ENCODE peak calls at places on chromosome 1, in five cellular contexts. W is Panc1, S is GM12878, R is tibial nerve, Y is pancreas. A is an unnamed sample.

GRCh38 chr1:229027622-229028182 is 243.2 kb upstream of the RAB4A start:
- DNase-seq in Y (no peak), R (peak; percentile 66), W (no peak), S (no peak), A (no peak)

GRCh38 chr1:203379831-203380230 is 28.9 kb upstream of the FMOD start:
- DNase-seq in R (no peak), Y (no peak), S (no peak), W (no peak), A (no peak)

GRCh38 chr1:59892836-59893811 is 33.4 kb downstream of the CYP2J2 start:
- DNase-seq in R (no peak), S (no peak), W (no peak), Y (no peak), A (no peak)

GRCh38 chr1:45543599-45544417 is 6.8 kb upstream of the AKR1A1 start:
- DNase-seq in R (peak; percentile 38), Y (no peak), W (no peak), S (peak; percentile 76), A (peak; percentile 80)

GRCh38 chr1:200874694-200875093 is 1.9 kb downstream of the GPR25 start:
- DNase-seq in S (no peak), W (no peak), Y (no peak), R (no peak), A (no peak)

GRCh38 chr1:248926401-248927182 is 20.6 kb downstream of the PGBD2 start:
- DNase-seq in R (no peak), W (no peak), S (no peak), Y (no peak), A (no peak)

GRCh38 chr1:19949016-19949415 is 25.6 kb upstream of the PLA2G2E start:
- DNase-seq in R (no peak), Y (no peak), S (no peak), W (peak; percentile 13), A (no peak)

GRCh38 chr1:218496561-218496960 is 151.4 kb downstream of the TGFB2 start:
- DNase-seq in Y (no peak), W (peak; percentile 96), S (no peak), R (no peak), A (no peak)

GRCh38 chr1:16175610-16176553 is 20.0 kb upstream of the EPHA2 start:
- DNase-seq in W (no peak), Y (peak; percentile 90), R (peak; percentile 84), S (no peak), A (peak; percentile 90)
- H3K4me1 ChIP-seq in W (peaks cover 99% of the 10 kb centered on the region), Y (peaks cover 15% of the 10 kb centered on the region), R (peaks cover 60% of the 10 kb centered on the region), S (no peaks in the 10 kb centered on the region), A (peaks cover 48% of the 10 kb centered on the region)

DNA sequence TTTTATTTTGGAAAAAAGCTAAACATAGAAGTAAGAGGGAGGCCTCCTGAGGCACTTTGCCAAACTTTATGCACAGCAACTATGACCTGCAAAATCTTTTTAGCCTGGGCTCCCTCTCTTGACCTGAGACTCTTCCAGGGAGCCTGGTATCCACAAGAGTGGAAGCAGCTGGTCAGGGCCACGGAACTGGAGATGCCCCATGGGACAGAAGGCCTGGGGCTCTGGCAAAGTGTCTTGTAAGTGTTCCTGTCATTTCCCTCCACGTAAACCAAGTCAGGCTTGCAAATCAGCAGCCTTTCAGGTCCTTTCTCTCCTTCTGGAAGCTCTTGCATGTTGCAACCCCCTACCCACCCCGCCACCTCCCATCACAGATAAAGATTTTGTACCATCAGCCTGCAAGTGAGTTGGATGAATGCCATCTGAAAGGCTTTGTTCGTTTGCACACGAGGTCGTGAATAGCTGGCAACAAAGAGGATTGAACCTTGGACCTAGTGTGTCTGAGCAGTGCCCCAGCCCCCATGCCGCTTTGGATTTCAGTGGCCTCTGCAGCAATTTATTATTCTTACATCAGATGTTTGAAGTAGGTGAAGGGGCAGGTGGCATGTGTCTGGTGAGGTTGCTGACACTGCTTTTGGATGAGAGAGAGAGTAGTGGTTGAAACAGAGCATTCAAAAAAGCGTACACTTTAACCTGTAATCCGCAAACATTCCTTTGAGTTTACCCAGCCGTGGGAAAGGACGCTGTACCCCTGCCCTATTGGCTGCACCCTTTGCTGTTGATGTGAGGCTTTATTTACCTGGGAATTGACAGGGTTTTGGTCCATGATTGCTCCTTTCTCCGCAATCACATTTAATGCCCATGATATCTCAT is 91.6 kb downstream of the GALNT2 start:
- DNase-seq in Y (no peak), W (no peak), R (no peak), S (no peak), A (no peak)
- H3K4me1 ChIP-seq in Y (peaks cover 28% of the 10 kb centered on the region), W (peaks cover 21% of the 10 kb centered on the region), R (peaks cover 94% of the 10 kb centered on the region), S (no peaks in the 10 kb centered on the region), A (peaks cover 59% of the 10 kb centered on the region)

GRCh38 chr1:26158271-26159112 is at the start of gene FAM110D:
- DNase-seq in Y (peak; percentile 27), W (no peak), R (no peak), S (no peak), A (no peak)

GRCh38 chr1:26160527-26161407 is 1.9 kb downstream of the FAM110D start:
- DNase-seq in W (no peak), Y (peak; percentile 41), S (no peak), R (no peak), A (no peak)

GRCh38 chr1:26162220-26162703 is 3.4 kb downstream of the FAM110D start:
- DNase-seq in R (no peak), Y (no peak), W (no peak), S (no peak), A (no peak)

GRCh38 chr1:26161408-26162219 is 2.7 kb downstream of the FAM110D start:
- DNase-seq in R (no peak), Y (peak; percentile 87), W (no peak), S (no peak), A (no peak)

DNA sequence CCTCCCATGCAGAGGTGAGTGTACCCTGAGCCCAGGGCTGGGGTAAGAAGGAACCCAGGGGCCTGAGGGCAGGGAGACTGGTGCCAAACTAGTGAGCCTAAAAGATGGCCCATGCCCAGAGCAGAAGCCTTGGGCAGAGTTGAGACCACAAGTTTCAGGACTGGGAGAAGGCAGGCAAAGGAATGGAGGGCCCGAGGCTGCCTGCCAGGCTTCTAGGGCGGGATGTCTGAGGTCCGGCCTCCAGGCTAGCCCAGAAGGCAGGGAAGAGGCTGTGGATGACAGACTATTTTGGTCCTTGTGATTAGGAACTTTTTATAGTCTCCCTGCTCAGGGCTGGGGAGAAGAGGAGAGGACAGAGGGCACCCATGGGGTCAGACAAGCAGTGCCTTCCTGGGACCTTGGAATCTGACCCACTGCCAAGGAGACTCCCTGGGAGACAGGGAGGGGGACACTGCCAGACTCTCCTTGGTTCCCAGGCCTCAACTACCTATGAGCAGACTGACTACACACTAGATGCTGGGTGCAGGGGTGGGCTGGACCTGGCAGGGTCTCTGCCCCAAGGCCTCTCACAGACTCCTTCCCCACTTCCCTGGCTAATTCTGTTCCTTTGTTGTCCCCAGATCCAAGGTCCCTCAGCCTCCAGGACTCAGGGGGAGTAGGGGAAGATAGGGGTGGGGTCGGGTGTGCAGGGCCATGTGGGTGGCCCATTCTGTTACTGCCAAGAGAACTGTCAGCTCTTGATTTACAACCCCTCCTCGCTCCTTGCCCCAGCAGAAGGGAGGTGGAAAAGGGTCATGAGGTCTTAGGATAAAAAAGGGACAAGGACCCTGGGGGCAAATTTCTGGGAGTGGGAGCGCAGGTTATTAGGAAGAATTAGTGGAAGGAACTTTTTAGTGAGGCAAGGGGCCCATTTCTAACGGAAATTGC is 497 bp downstream of the FAM110D start:
- DNase-seq in R (no peak), Y (peak; percentile 38), W (no peak), S (no peak), A (no peak)
- H3K4me1 ChIP-seq in R (peaks cover 26% of the 10 kb centered on the region), Y (no peaks in the 10 kb centered on the region), W (peaks cover 6% of the 10 kb centered on the region), S (peaks cover under 1% of the 10 kb centered on the region), A (no peaks in the 10 kb centered on the region)

GRCh38 chr1:113459279-113459678 is 69.0 kb downstream of the MAGI3 start:
- DNase-seq in S (no peak), R (no peak), Y (no peak), W (no peak), A (no peak)
- H3K4me1 ChIP-seq in S (no peaks in the 10 kb centered on the region), R (peaks cover 8% of the 10 kb centered on the region), Y (peaks cover 13% of the 10 kb centered on the region), W (peaks cover 10% of the 10 kb centered on the region), A (no peaks in the 10 kb centered on the region)

DNA sequence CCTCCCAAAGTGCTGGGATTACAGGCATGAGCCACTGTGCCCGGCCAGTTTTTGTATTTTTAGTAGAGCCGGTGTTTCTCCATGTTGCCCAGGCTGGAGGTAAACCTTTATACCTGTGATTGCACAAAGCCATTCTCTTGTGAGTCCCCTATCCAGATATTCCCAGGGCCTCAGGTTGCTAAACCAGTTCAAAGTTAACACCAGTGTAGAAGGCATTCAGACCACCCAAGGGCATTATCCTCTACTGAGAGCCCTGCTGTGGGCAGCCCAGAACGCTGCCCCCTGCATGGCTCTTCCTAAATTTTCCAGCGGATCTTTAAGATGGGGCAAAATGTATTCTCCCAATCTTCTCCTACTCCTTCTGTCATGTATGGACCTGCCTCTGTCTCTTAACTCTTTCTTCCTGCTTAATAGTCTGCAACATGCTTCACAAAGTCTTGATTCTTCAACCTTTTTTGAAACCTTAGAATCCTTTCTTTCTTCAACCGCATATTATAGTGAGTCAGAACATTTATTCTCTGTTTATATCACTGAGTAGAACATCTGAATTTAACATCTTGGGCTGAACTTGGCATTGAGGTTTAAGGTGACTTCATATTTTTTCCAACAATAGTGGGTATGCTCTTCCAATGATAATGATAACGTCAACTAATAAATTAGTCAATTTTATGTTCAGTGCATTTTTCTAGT is 36.0 kb downstream of the UBE4B start:
- DNase-seq in Y (no peak), W (no peak), S (no peak), R (no peak), A (no peak)
- H3K4me1 ChIP-seq in Y (peaks cover 12% of the 10 kb centered on the region), W (peaks cover 8% of the 10 kb centered on the region), S (peaks cover 9% of the 10 kb centered on the region), R (peaks cover 50% of the 10 kb centered on the region), A (peaks cover 45% of the 10 kb centered on the region)

DNA sequence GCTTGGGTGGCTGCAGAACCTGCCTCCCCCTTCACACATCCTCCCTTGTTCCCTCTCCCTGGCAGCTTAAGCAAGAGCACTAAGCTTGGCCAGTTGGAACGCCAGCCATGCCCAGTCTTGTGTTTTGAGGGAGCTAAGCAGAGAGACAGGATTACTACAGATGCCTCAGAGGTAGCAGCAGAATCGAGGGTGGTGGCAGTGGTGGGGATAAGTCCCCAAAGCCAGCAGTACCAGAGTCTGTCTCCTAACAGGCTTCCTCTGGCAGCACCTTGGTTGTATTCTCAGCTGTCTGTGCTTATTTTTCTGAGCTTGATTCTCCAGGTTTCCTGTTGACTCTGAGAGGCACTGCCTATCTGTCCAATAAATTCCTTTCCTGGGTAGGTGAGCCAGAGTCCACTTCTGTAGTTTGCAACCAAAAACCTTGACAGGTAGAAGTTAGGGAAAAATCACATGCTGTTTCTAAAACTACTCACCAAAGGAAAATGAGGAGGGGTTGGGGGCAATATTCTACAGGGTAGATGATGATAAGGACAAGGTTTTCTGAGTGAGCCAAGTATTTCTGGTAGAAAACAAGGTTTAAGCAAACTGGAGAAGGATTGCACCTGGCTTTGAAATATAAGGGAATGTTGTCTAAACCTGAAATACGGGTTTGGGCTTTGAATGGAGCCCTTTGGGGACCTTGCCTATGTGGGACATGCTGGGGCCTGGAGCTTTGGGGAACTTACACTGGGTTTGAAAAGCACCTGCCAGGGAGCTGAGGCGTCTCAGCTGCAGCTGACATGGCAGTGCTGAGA is 100.8 kb downstream of the PBX1 start:
- DNase-seq in R (no peak), W (no peak), Y (no peak), S (no peak), A (no peak)
- H3K4me1 ChIP-seq in R (peaks cover 17% of the 10 kb centered on the region), W (no peaks in the 10 kb centered on the region), Y (peaks cover 82% of the 10 kb centered on the region), S (no peaks in the 10 kb centered on the region), A (no peaks in the 10 kb centered on the region)

GRCh38 chr1:21914468-21914867 is 22.6 kb downstream of the HSPG2 start:
- DNase-seq in R (no peak), S (no peak), W (no peak), Y (no peak), A (no peak)
- H3K4me1 ChIP-seq in R (peaks cover 100% of the 10 kb centered on the region), S (peaks cover 9% of the 10 kb centered on the region), W (peaks cover 63% of the 10 kb centered on the region), Y (peaks cover 27% of the 10 kb centered on the region), A (peaks cover 77% of the 10 kb centered on the region)

A was measured in left lung.